ENCODE peak calls at places on chromosomes 4 and X, in four cellular contexts. T is MM.1S, V is ovary, P is K562. D is an unnamed sample.

GRCh38 chrX:75067931-75068330 is 88.2 kb downstream of the ABCB7 start:
- DNase-seq in T (no peak), V (no peak), P (no peak), D (no peak)

GRCh38 chrX:136209016-136209738 is 42.0 kb downstream of the MAP7D3 start:
- DNase-seq in T (peak; percentile 38), V (peak; percentile 46), P (peak; percentile 50), D (peak; percentile 48)

GRCh38 chr4:124697441-124697840 is 15.1 kb downstream of the ANKRD50 start:
- DNase-seq in T (no peak), V (no peak), P (no peak), D (no peak)

GRCh38 chrX:80576267-80576666 is 156.0 kb downstream of the TENT5D start:
- DNase-seq in T (no peak), V (no peak), P (no peak), D (no peak)

GRCh38 chrX:47562615-47563243 is 1.7 kb downstream of the ARAF start:
- DNase-seq in T (no peak), V (no peak), P (no peak), D (no peak)

GRCh38 chrX:65586491-65586890 is 51.9 kb upstream of the LAS1L start:
- DNase-seq in T (no peak), V (peak; percentile 15), P (no peak), D (no peak)

GRCh38 chrX:132786217-132786616 is 172.2 kb downstream of the HS6ST2 start:
- DNase-seq in T (no peak), V (no peak), P (no peak), D (no peak)

GRCh38 chr4:113397114-113397701 is 347.8 kb downstream of the ANK2 start:
- DNase-seq in T (no peak), V (no peak), P (no peak), D (no peak)

GRCh38 chr4:131459430-131460101 is 1689.5 kb upstream of the PCDH10 start:
- DNase-seq in T (peak; percentile 85), V (no peak), P (no peak), D (no peak)

GRCh38 chr4:179040259-179040658 is 1598.0 kb upstream of the AGA start:
- DNase-seq in T (peak; percentile 1), V (no peak), P (no peak), D (no peak)

GRCh38 chr4:102501176-102501634 is at the start of gene NFKB1:
- DNase-seq in T (peak; percentile 76), V (peak; percentile 55), P (no peak), D (peak; percentile 77)

GRCh38 chr4:102503831-102504786 is 3.0 kb downstream of the NFKB1 start:
- DNase-seq in T (no peak), V (no peak), P (no peak), D (no peak)

GRCh38 chr4:102501635-102502382 is 650 bp downstream of the NFKB1 start:
- DNase-seq in T (peak; percentile 78), V (peak; percentile 74), P (peak; percentile 65), D (peak; percentile 83)

GRCh38 chr4:102504941-102505340 is 3.8 kb downstream of the NFKB1 start:
- DNase-seq in T (no peak), V (no peak), P (no peak), D (no peak)

DNA sequence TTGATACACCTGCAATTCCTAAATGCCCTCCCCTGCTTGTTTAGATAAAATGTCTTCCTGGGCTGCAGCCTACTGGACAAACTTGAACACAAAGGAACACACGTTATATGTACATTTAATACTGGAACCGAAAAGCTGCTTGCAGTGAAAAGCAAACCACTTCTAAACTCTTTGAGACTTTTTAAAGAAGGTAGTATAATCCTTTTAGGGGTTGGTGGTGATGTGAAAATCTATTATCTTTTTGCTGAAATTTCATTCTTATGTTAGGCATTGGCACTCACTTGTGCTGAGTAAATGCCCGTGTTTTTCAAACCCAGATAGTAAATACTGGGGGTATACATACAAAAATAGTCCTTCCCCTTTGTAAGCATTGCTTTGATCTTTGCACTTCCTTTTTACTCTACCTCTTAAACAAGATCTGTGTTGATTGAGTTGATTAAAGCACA is 2.2 kb downstream of the NFKB1 start:
- DNase-seq in T (peak; percentile 40), V (no peak), P (no peak), D (no peak)
- H3K4me3 ChIP-seq in T (peak overlapping the region; percentile 97), V (no peak overlapping the region), P (peak overlapping the region; percentile 81), D (peak overlapping the region; percentile 96)

DNA sequence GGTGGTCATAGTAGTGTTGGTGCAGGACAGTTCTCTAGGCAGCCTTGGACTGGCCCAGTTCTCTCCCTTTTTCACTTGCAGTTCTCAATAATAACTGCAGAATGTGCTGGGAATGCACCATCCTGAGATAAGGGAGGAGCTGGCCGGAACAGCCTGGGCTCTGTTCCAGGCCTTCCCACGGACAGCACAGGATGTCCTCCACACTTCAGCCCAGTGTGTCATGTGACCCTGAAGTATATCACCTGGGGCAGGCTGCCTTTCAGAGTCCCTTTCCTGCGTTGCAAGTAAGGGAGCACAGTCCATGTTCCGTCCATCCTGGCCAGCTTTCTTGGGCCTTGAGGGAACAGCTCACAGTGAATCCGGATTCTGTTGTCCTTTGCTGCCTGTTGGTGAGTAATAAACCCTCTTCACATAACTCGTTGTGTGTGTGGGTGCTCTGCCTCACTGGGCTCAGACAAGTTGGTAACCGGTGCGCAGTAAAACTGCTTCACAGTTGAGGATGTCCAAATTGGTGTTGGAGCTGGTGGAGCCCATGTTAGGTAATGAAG is 32.3 kb upstream of the BBS12 start:
- DNase-seq in T (no peak), V (peak; percentile 93), P (peak; percentile 50), D (no peak)
- H3K4me3 ChIP-seq in T (no peak overlapping the region), V (peak overlapping the region; percentile 21), P (peak overlapping the region; percentile 30), D (no peak overlapping the region)

GRCh38 chr4:186300659-186301377 is 34.8 kb downstream of the F11 start:
- DNase-seq in T (no peak), V (no peak), P (no peak), D (no peak)

GRCh38 chr4:186297013-186297645 is 31.1 kb downstream of the F11 start:
- DNase-seq in T (peak; percentile 46), V (no peak), P (peak; percentile 26), D (peak; percentile 46)

GRCh38 chr4:186299291-186299690 is 33.3 kb downstream of the F11 start:
- DNase-seq in T (no peak), V (no peak), P (no peak), D (no peak)

GRCh38 chr4:186296481-186296880 is 30.5 kb downstream of the F11 start:
- DNase-seq in T (no peak), V (no peak), P (no peak), D (no peak)

GRCh38 chr4:186298034-186298647 is 32.2 kb downstream of the F11 start:
- DNase-seq in T (no peak), V (no peak), P (no peak), D (no peak)
- H3K4me3 ChIP-seq in T (no peak overlapping the region), V (no peak overlapping the region), P (no peak overlapping the region), D (no peak overlapping the region)

DNA sequence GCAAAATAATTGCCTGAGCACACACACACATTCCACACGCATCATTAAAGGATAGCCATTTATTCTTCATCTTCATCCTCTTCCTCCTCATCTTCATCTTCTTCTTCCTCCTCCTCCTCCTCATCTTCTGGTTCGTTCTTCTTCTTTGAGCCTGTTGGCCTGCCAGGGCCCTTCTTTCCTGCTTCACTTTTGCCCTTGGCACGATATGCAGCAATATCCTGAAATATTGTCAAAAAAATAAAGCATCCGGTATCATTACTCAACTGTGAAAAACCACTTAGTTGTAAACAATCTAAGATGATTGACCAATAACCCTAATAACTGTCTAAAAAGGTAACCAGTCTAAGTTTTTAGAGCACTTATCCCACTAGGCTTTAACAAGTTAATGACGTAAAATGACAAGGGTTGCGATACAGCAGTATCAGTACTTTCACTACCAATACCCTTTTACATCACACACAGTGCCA is 2.1 kb downstream of the HMGB2 start:
- DNase-seq in T (peak; percentile 23), V (no peak), P (no peak), D (peak; percentile 37)
- H3K4me3 ChIP-seq in T (peak overlapping the region; percentile 99), V (no peak overlapping the region), P (peak overlapping the region; percentile 95), D (peak overlapping the region; percentile 78)

DNA sequence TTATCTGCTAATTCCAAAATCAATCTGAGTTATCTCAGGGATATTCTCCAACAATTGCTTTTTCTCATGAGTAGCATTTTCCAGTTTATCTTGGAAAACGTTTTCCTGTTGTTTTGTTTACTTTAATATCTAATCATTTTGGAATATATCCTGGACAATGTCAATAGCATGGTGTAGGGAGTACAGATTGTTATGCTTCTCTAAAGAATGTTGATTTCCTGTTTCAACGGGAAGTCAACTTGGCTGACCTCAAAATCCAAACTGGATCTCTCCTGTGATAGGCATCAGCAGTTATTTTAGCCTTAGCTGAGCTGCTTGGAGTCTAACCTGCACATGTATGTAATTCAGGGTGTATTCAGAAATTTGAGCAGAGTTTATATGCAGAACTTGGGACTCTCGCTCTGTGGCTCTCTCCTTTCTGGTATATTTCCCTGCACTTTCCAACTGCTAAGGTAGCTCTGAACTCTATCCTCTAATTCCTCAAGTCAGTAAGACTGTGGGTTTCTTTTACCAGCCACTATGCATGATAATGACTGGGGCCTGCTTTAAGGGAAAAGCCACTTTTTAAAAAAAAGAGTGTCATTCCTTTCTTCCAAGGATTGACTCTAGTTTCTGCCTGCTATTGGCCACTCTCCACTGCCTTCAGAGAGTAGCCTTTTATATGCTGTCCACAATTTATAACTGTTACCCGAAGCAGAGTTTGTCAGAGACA is 7.7 kb downstream of the PRSS48 start:
- DNase-seq in T (no peak), V (no peak), P (no peak), D (no peak)
- H3K4me3 ChIP-seq in T (no peak overlapping the region), V (no peak overlapping the region), P (no peak overlapping the region), D (no peak overlapping the region)

GRCh38 chrX:1491851-1492349 is 39.2 kb upstream of the ASMTL start:
- DNase-seq in T (peak; percentile 50), V (no peak), P (peak; percentile 78), D (no peak)
- H3K4me3 ChIP-seq in T (no peak overlapping the region), V (no peak overlapping the region), P (no peak overlapping the region), D (no peak overlapping the region)

DNA sequence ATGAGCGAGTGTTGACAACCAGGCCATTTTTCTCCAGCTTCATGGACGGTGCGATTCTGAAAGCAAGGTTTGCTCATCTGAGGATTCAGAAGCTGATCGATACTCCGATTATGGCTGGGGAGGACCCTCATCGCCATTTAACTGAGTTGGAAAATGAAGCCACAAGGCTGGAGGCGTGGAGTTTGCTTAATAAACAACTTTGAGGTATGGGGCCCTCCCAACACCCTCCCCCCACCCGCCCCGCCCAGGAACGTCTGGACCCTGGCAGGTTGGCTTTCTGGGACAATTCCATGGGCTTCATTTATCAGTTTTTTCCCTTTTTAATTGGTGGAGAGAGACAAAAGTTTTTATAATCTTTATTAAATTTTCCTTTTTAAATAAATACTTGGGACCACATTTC is 52.5 kb downstream of the C4orf51 start:
- DNase-seq in T (no peak), V (no peak), P (no peak), D (no peak)
- H3K4me3 ChIP-seq in T (peak overlapping the region; percentile 90), V (peak overlapping the region; percentile 57), P (peak overlapping the region; percentile 44), D (peak overlapping the region; percentile 44)

DNA sequence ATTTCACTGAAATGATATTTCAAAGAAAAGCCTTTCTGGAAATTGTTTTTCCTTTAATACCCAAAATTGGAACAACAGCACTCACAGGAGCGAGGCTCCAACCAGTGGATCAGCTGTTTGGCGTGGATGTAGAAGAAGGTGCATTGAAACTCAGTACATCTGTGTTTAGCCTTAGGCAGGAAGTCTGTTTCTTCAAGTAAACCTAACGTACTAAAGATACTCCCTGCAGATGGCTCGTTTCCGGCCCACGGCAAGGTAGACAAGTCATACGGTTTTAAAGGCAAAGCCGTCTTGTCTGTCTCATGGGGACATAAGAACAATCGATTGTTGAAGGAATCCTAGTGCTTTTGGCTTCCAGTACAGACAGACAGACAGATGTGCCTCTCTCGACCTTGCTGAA is 50.0 kb upstream of the CLCN4 start:
- DNase-seq in T (peak; percentile 84), V (no peak), P (no peak), D (no peak)
- H3K4me3 ChIP-seq in T (peak overlapping the region; percentile 7), V (no peak overlapping the region), P (no peak overlapping the region), D (no peak overlapping the region)